ENCODE peak calls at places on chromosomes 11 and 22, in eight cellular contexts. G is HCT116, L is GM23248, K is GM23338, B is SK-N-SH, T is MM.1S, S is PC-9, R is hepatocyte. C is an unnamed sample. For H3K9me2, the result is how much of the 10 kb centered on the place peaks cover.

GRCh38 chr11:105100206-105100605 is 39.4 kb downstream of the CARD18 start:
- DNase-seq in G (no peak), L (no peak), K (no peak), B (no peak), T (no peak), S (peak), R (no peak), C (no peak)

GRCh38 chr11:1487851-1488574 is 1.4 kb upstream of the MOB2 start:
- DNase-seq in G (no peak), L (no peak), K (no peak), B (no peak), T (no peak), S (no peak), R (no peak), C (no peak)

GRCh38 chr11:1728931-1729691 is 21.3 kb downstream of the IFITM10 start:
- DNase-seq in G (no peak), L (no peak), K (no peak), B (no peak), T (no peak), S (no peak), R (no peak), C (peak)

GRCh38 chr11:17012712-17013547 is 1.3 kb downstream of the PLEKHA7 start:
- DNase-seq in G (peak), L (peak), K (peak), B (no peak), T (no peak), S (peak), R (peak), C (no peak)

GRCh38 chr11:46912526-46913150 is 5.7 kb downstream of the LRP4 start:
- DNase-seq in G (no peak), L (no peak), K (peak), B (peak), T (no peak), S (no peak), R (peak), C (no peak)

GRCh38 chr11:63779044-63779443 is 10.5 kb upstream of the ZFTA start:
- DNase-seq in G (no peak), L (no peak), K (no peak), B (no peak), T (no peak), S (no peak), R (no peak), C (no peak)

GRCh38 chr11:11989774-11990744 is 18.4 kb downstream of the DKK3 start:
- DNase-seq in G (no peak), L (peak), K (no peak), B (no peak), T (no peak), S (no peak), R (no peak), C (no peak)

GRCh38 chr11:122706689-122707088 is 51.2 kb downstream of the UBASH3B start:
- DNase-seq in G (no peak), L (peak), K (no peak), B (no peak), T (no peak), S (no peak), R (no peak), C (no peak)

GRCh38 chr22:49967333-49968241 is 7.0 kb downstream of the PIM3 start:
- DNase-seq in G (no peak), L (peak), K (no peak), B (peak), T (peak), S (no peak), R (peak), C (peak)

GRCh38 chr11:92409347-92409746 is 184.7 kb downstream of the FAT3 start:
- DNase-seq in G (no peak), L (no peak), K (no peak), B (no peak), T (no peak), S (no peak), R (no peak), C (no peak)

GRCh38 chr11:15629690-15630321 is 515.1 kb downstream of the INSC start:
- DNase-seq in G (peak), L (no peak), K (peak), B (no peak), T (no peak), S (no peak), R (peak), C (peak)

DNA sequence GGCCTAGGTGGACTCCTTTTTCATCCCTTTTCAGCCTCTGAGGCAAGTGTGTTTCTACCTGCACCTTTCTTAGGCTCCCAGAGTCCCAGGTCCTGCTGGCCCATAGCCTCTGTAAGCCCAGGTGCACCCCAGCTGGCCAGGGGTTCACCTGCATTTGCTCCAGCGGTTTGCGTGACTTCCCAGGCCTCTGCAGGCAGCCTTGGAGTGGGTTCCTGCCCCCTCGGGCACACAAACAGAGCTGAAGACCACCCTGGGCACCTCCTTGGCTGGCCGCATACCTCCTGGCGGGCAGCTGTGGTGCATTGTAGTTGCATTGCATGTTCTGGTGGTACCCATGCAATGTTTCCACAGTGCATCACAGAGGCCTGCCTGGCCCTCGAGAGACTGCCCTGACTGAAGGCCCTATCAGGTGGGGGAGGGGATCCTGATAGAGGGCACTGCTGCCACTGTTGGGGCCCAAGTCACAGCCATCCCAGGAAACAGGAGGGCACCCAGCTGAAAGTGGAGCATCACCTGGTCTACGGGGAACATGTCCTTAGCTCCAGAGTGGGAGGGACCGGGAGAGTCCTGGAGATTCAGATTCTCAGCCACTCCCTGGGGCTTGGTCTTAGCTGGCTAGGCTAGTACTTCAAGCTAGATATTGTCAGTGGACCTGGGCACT is 14.1 kb downstream of the SHISA8 start:
- DNase-seq in G (no peak), L (no peak), K (no peak), B (no peak), T (no peak), S (no peak), R (no peak), C (no peak)
- H3K9me2 ChIP-seq in G (under half), L (under half), K (under half), B (under half), T (under half), S (under half), R (under half), C (under half)

DNA sequence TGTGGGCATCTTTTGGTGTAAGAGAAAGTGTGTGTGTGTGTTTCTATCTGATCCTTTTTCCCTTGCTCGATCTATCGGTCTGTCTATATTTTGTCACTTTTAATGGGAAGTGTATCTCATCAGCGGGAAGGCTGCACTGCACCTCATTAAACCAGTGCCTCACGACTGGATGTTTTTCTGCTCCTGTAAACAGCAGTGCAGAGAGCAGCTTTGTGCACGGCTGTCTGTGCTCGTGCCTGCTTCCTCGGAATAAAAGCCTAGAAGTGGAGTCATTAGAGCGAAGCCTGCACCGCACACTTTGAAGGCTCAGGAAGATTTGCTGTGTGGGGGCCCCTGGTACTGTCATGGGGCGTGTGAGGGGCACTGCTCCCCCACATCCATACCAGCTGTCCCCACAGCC is 27.0 kb upstream of the PARVG start:
- DNase-seq in G (no peak), L (no peak), K (no peak), B (no peak), T (no peak), S (no peak), R (no peak), C (no peak)
- H3K9me2 ChIP-seq in G (under half), L (under half), K (under half), B (under half), T (under half), S (under half), R (under half), C (under half)

DNA sequence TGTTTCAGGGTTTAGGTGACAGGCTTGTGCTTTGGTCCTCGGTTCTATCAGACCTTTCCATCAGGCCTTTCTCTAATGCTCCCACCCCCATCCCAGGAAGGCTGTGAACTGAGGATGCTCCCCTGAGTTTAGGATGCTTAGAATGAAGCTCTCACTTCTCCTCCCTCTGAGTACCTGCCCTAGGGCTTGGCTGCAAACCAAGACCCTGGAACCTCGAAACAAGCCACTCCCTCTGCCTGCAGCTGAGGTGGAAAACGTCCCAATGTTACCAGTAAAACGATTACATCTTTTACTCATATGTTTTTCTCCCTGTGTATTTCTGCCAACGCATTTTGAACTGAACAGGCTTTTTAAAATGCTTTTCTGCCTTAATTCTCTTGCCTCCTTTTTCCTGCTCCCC is 54.5 kb upstream of the BMAL1 start:
- DNase-seq in G (no peak), L (no peak), K (no peak), B (peak), T (no peak), S (no peak), R (no peak), C (no peak)
- H3K9me2 ChIP-seq in G (under half), L (under half), K (under half), B (under half), T (under half), S (under half), R (under half), C (under half)

DNA sequence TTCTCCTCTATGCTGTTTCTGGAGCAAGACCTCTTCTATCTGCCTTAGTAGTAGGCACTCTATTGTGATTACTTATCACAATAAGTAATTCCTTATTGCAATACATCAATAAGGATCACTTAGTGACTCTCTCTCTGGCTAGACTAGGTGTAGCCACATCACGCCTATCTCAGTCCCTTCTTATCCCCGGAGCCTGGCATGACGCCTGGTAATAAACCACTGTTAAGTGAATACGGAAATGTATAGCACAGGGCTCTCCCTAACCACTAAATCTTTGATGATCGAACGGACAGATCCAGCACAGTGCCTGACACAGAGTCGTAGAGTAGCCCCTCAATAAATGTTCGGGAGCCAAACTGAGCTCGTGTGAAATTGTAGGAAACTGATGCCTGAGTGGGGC is 143.3 kb downstream of the FBXO7 start:
- DNase-seq in G (no peak), L (no peak), K (no peak), B (no peak), T (no peak), S (no peak), R (peak), C (no peak)
- H3K9me2 ChIP-seq in G (under half), L (under half), K (under half), B (under half), T (under half), S (under half), R (under half), C (under half)

C was measured in OCI-LY7.